ENCODE peak calls at places on chromosomes 3 and 15, in four cellular contexts. One of them, this sample, is unnamed.

GRCh38 chr15:52331490-52332240 is 36.1 kb upstream of the MYO5C start:
- DNase-seq in GM12878: peak
- DNase-seq in H1: no peak
- DNase-seq in K562: peak
- DNase-seq in this sample: peak

GRCh38 chr3:27072943-27073725 is 296.0 kb downstream of the NEK10 start:
- DNase-seq in GM12878: no peak
- DNase-seq in H1: no peak
- DNase-seq in K562: no peak
- DNase-seq in this sample: no peak

GRCh38 chr3:103385991-103386390 is 951.2 kb downstream of the ZPLD1 start:
- DNase-seq in GM12878: no peak
- DNase-seq in H1: no peak
- DNase-seq in K562: no peak
- DNase-seq in this sample: peak

GRCh38 chr3:134959516-134959915 is 164.5 kb downstream of the EPHB1 start:
- DNase-seq in GM12878: no peak
- DNase-seq in H1: no peak
- DNase-seq in K562: no peak
- DNase-seq in this sample: no peak

GRCh38 chr3:23052230-23053019 is 150.7 kb upstream of the UBE2E2 start:
- DNase-seq in GM12878: no peak
- DNase-seq in H1: peak
- DNase-seq in K562: no peak
- DNase-seq in this sample: no peak

GRCh38 chr15:85788796-85789495 is 5.8 kb downstream of the KLHL25 start:
- DNase-seq in GM12878: no peak
- DNase-seq in H1: no peak
- DNase-seq in K562: no peak
- DNase-seq in this sample: no peak

GRCh38 chr3:16060945-16061344 is 113.5 kb upstream of the GALNT15 start:
- DNase-seq in GM12878: no peak
- DNase-seq in H1: no peak
- DNase-seq in K562: no peak
- DNase-seq in this sample: no peak

GRCh38 chr15:40747685-40748631 is 7.1 kb downstream of the RMDN3 start:
- DNase-seq in GM12878: no peak
- DNase-seq in H1: no peak
- DNase-seq in K562: no peak
- DNase-seq in this sample: no peak

GRCh38 chr15:80550910-80551265 is 144.2 kb upstream of the ABHD17C start:
- DNase-seq in GM12878: no peak
- DNase-seq in H1: no peak
- DNase-seq in K562: no peak
- DNase-seq in this sample: no peak

GRCh38 chr3:141243295-141243707 is 11.7 kb downstream of the PXYLP1 start:
- DNase-seq in GM12878: no peak
- DNase-seq in H1: no peak
- DNase-seq in K562: peak
- DNase-seq in this sample: no peak

GRCh38 chr15:70379134-70379533 is 281.4 kb upstream of the TLE3 start:
- DNase-seq in GM12878: no peak
- DNase-seq in H1: no peak
- DNase-seq in K562: no peak
- DNase-seq in this sample: no peak

GRCh38 chr15:62248277-62248974 is 83.3 kb upstream of the C2CD4B start:
- DNase-seq in GM12878: no peak
- DNase-seq in H1: no peak
- DNase-seq in K562: no peak
- DNase-seq in this sample: no peak

GRCh38 chr15:83010709-83011270 is 649 bp downstream of the C15orf40 start:
- DNase-seq in GM12878: peak
- DNase-seq in H1: peak
- DNase-seq in K562: peak
- DNase-seq in this sample: peak

GRCh38 chr3:170132335-170132734 is 49.2 kb downstream of the PHC3 start:
- DNase-seq in GM12878: no peak
- DNase-seq in H1: no peak
- DNase-seq in K562: peak
- DNase-seq in this sample: no peak

GRCh38 chr3:42024578-42025387 is 62.9 kb upstream of the ULK4 start:
- DNase-seq in GM12878: no peak
- DNase-seq in H1: no peak
- DNase-seq in K562: no peak
- DNase-seq in this sample: peak

GRCh38 chr3:53083496-53083895 is 37.6 kb upstream of the SFMBT1 start:
- DNase-seq in GM12878: no peak
- DNase-seq in H1: no peak
- DNase-seq in K562: no peak
- DNase-seq in this sample: peak

GRCh38 chr3:129460572-129460971 is 20.5 kb downstream of the IFT122 start:
- DNase-seq in GM12878: no peak
- DNase-seq in H1: no peak
- DNase-seq in K562: no peak
- DNase-seq in this sample: no peak

GRCh38 chr15:41914406-41914805 is 20.6 kb upstream of the SPTBN5 start:
- DNase-seq in GM12878: no peak
- DNase-seq in H1: no peak
- DNase-seq in K562: no peak
- DNase-seq in this sample: no peak

GRCh38 chr3:79217096-79217495 is 550.7 kb downstream of the ROBO1 start:
- DNase-seq in GM12878: no peak
- DNase-seq in H1: no peak
- DNase-seq in K562: no peak
- DNase-seq in this sample: no peak

GRCh38 chr15:84731774-84732173 is 15.8 kb upstream of the SEC11A start:
- DNase-seq in GM12878: no peak
- DNase-seq in H1: no peak
- DNase-seq in K562: no peak
- DNase-seq in this sample: no peak

GRCh38 chr15:85621096-85621495 is 173.6 kb downstream of the KLHL25 start:
- DNase-seq in GM12878: no peak
- DNase-seq in H1: no peak
- DNase-seq in K562: no peak
- DNase-seq in this sample: no peak

GRCh38 chr3:61669203-61669602 is 107.8 kb downstream of the PTPRG start:
- DNase-seq in GM12878: no peak
- DNase-seq in H1: no peak
- DNase-seq in K562: no peak
- DNase-seq in this sample: no peak

GRCh38 chr3:2861120-2861519 is 249.1 kb downstream of the IL5RA start:
- DNase-seq in GM12878: no peak
- DNase-seq in H1: no peak
- DNase-seq in K562: no peak
- DNase-seq in this sample: no peak

GRCh38 chr3:32577621-32578556 is 7.2 kb upstream of the DYNC1LI1 start:
- DNase-seq in GM12878: peak
- DNase-seq in H1: no peak
- DNase-seq in K562: no peak
- DNase-seq in this sample: no peak

GRCh38 chr15:42070966-42071350 is 23.4 kb downstream of the PLA2G4D start:
- DNase-seq in GM12878: no peak
- DNase-seq in H1: no peak
- DNase-seq in K562: no peak
- DNase-seq in this sample: no peak

GRCh38 chr3:48952510-48953118 is 34.0 kb downstream of the ARIH2 start:
- DNase-seq in GM12878: no peak
- DNase-seq in H1: peak
- DNase-seq in K562: no peak
- DNase-seq in this sample: peak

GRCh38 chr3:155744626-155745324 is at the start of gene PLCH1:
- DNase-seq in GM12878: no peak
- DNase-seq in H1: peak
- DNase-seq in K562: peak
- DNase-seq in this sample: peak

GRCh38 chr3:57627976-57628375 is 30.8 kb upstream of the ARF4 start:
- DNase-seq in GM12878: no peak
- DNase-seq in H1: no peak
- DNase-seq in K562: no peak
- DNase-seq in this sample: no peak

DNA sequence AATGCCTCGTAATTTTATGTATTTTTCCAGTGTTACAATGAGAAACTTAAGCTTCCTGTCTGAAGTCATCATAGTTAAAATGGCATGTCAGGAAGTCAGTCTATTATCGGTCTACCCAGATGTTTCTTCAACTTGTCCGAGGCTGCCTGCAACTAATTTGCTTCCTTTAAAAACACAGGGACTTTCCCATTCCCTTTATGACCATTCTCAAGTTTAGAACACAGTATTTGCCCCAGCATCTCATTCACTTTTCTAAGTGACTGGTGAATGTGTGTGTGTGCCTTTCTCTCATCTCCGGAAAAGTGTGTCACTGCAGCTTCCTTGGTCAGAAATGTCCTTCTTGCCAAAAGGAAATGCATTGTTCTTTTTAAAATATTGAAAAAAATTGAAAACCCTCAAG is 466.6 kb downstream of the RAP2B start:
- DNase-seq in GM12878: peak
- DNase-seq in H1: no peak
- DNase-seq in K562: no peak
- DNase-seq in this sample: no peak
- TF ChIP-seq NRF1 in GM12878: no peak
- TF ChIP-seq NRF1 in H1: no peak
- TF ChIP-seq NRF1 in K562: no peak
- TF ChIP-seq NRF1 in this sample: no peak

GRCh38 chr15:87155771-87156170 is 1076.1 kb downstream of the AGBL1 start:
- DNase-seq in GM12878: no peak
- DNase-seq in H1: no peak
- DNase-seq in K562: no peak
- DNase-seq in this sample: no peak
- TF ChIP-seq NRF1 in GM12878: no peak
- TF ChIP-seq NRF1 in H1: no peak
- TF ChIP-seq NRF1 in K562: no peak
- TF ChIP-seq NRF1 in this sample: no peak

GRCh38 chr3:107942244-107942643 is 148.6 kb downstream of the CD47 start:
- DNase-seq in GM12878: no peak
- DNase-seq in H1: no peak
- DNase-seq in K562: no peak
- DNase-seq in this sample: no peak
- TF ChIP-seq NRF1 in GM12878: no peak
- TF ChIP-seq NRF1 in H1: no peak
- TF ChIP-seq NRF1 in K562: no peak
- TF ChIP-seq NRF1 in this sample: no peak

GRCh38 chr3:183563686-183563941 is 8.1 kb upstream of the KLHL6 start:
- DNase-seq in GM12878: no peak
- DNase-seq in H1: no peak
- DNase-seq in K562: no peak
- DNase-seq in this sample: no peak

GRCh38 chr3:183555541-183556081 is at the start of gene KLHL6:
- DNase-seq in GM12878: peak
- DNase-seq in H1: no peak
- DNase-seq in K562: peak
- DNase-seq in this sample: no peak

GRCh38 chr3:183564046-183564445 is 8.5 kb upstream of the KLHL6 start:
- DNase-seq in GM12878: no peak
- DNase-seq in H1: no peak
- DNase-seq in K562: no peak
- DNase-seq in this sample: no peak

DNA sequence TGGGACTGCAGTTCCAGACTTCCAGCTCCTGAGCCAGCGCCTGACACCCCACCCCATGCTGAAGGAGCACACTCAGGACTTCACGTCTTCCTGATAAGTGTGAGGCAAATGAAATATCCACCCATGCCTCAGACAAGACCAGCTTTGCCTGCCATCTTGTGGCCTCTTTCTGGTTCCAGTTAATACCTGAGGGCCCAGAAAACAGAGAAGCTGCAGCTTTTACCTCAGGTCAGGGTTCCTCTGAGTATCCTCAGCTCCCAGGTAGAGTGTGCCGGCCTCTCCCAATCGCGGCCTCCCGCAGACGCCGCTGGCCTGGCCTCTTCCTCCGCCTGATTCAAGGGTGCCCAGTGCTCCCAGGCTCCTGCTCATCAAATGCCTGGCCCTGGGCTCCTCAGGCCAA is 5.1 kb upstream of the KLHL6 start:
- DNase-seq in GM12878: no peak
- DNase-seq in H1: no peak
- DNase-seq in K562: no peak
- DNase-seq in this sample: no peak
- TF ChIP-seq NRF1 in GM12878: no peak
- TF ChIP-seq NRF1 in H1: no peak
- TF ChIP-seq NRF1 in K562: no peak
- TF ChIP-seq NRF1 in this sample: no peak